ENCODE peak calls at places on chromosomes 5 and 9, in five cellular contexts. B is sigmoid colon, T is substantia nigra, X is fibroblast of lung, W is RWPE1. A is an unnamed sample.

GRCh38 chr5:54844905-54845566 is 140.4 kb downstream of the ESM1 start:
- DNase-seq in X (peak), B (no peak), T (no peak), W (no peak), A (no peak)

GRCh38 chr5:133030343-133031005 is 4.1 kb upstream of the ZCCHC10 start:
- DNase-seq in X (no peak), T (no peak), B (no peak), W (no peak), A (no peak)

GRCh38 chr9:134320195-134320885 is 5.9 kb upstream of the RXRA start:
- DNase-seq in B (peak), T (no peak), W (no peak), X (no peak), A (no peak)

GRCh38 chr9:19788152-19788551 is 685 bp downstream of the SLC24A2 start:
- DNase-seq in T (no peak), B (no peak), W (no peak), X (no peak), A (no peak)

GRCh38 chr9:125521462-125522327 is 185.3 kb downstream of the MAPKAP1 start:
- DNase-seq in W (peak), B (no peak), X (peak), T (no peak), A (peak)

GRCh38 chr9:3909966-3910650 is 384.3 kb upstream of the RFX3 start:
- DNase-seq in T (no peak), X (no peak), W (no peak), B (no peak), A (no peak)

GRCh38 chr5:64165500-64166200 is at the start of gene RNF180:
- DNase-seq in W (peak), T (no peak), B (peak), X (peak), A (no peak)

GRCh38 chr5:125890387-125890955 is 532.7 kb upstream of the GRAMD2B start:
- DNase-seq in X (no peak), B (no peak), T (no peak), W (peak), A (no peak)

GRCh38 chr9:99809586-99810357 is 11.9 kb upstream of the NR4A3 start:
- DNase-seq in T (no peak), B (no peak), X (no peak), W (no peak), A (no peak)

GRCh38 chr9:17082343-17082742 is 52.5 kb upstream of the CNTLN start:
- DNase-seq in X (peak), B (peak), W (no peak), T (no peak), A (no peak)

GRCh38 chr5:139446956-139447779 is 7.8 kb upstream of the DNAJC18 start:
- DNase-seq in T (no peak), B (no peak), X (no peak), W (no peak), A (peak)

GRCh38 chr9:107918749-107919148 is 429.2 kb upstream of the KLF4 start:
- DNase-seq in T (no peak), W (no peak), X (no peak), B (no peak), A (no peak)

GRCh38 chr5:170861855-170862766 is at the start of gene RANBP17:
- DNase-seq in W (peak), T (no peak), X (peak), B (peak), A (no peak)

DNA sequence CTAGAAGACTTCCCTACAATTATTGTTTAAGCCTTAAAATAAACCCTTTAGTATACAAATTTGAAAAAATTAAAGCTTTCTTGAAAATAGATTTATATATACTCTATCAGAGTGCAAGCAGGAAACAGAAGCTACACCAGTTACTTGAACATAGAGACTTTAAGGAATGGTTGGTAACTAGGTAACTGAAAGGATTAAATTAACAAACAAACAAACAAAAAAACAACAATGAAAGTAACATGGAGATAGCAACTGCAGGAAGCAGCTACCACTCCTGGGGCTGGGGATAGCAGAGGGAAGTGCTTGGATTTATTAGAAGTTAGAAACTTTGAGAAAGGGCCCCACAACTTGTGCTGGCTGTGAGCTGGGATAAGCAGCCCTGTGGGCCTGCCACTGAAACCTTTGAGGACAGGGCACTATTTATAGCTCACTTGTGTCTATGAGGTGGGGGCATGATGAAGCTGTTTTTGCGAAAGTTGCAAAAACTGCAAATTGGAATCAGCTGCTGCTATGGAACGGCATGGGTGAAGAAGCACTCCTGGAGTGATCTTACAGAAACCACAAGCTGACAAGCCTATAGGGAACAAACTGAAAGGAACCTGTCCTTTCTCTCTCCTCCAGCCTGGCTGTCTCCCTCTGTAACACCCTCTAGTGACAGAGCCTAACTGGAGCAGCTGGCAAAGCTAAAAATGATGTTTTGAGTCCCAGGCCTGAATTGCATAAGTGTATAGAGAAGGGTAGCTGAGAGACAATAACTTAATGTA is 91.3 kb upstream of the RANBP6 start:
- DNase-seq in T (no peak), X (peak), B (no peak), W (no peak), A (no peak)
- H3K27ac ChIP-seq in T (no peak), X (no peak), B (peak), W (peak), A (peak)

GRCh38 chr5:167857321-167857720 is 434.1 kb upstream of the WWC1 start:
- DNase-seq in X (no peak), B (no peak), T (no peak), W (no peak), A (no peak)
- H3K27ac ChIP-seq in X (no peak), B (no peak), T (no peak), W (no peak), A (no peak)

GRCh38 chr5:87127426-87127825 is 140.3 kb upstream of the RASA1 start:
- DNase-seq in X (peak), W (peak), B (no peak), T (no peak), A (no peak)

GRCh38 chr5:87129051-87129450 is 138.6 kb upstream of the RASA1 start:
- DNase-seq in T (no peak), B (no peak), X (no peak), W (no peak), A (no peak)

GRCh38 chr5:87127956-87128687 is 139.6 kb upstream of the RASA1 start:
- DNase-seq in W (peak), T (no peak), X (no peak), B (no peak), A (no peak)

GRCh38 chr5:87125796-87126195 is 141.9 kb upstream of the RASA1 start:
- DNase-seq in X (no peak), B (no peak), T (no peak), W (no peak), A (no peak)

DNA sequence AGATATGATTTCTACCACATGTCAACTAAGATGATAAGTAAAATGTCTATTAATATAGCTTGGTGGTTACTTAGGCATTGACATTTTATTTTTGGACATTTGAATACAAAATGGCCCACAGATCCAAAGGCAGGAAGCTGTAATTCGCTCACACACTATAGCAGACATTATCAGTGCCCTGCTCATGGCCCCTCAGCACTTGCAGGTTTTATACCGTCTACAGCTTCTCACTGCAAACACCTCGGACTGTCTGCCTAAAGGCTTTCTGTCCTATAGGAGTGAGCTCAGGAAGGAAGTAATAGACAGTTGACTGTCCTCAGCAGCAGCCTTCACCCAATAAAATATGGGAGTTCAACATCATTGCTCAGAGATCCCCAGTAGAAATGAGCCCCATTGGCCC is 140.8 kb upstream of the RASA1 start:
- DNase-seq in W (no peak), B (no peak), X (no peak), T (no peak), A (no peak)
- H3K27ac ChIP-seq in W (no peak), B (no peak), X (no peak), T (no peak), A (peak)

DNA sequence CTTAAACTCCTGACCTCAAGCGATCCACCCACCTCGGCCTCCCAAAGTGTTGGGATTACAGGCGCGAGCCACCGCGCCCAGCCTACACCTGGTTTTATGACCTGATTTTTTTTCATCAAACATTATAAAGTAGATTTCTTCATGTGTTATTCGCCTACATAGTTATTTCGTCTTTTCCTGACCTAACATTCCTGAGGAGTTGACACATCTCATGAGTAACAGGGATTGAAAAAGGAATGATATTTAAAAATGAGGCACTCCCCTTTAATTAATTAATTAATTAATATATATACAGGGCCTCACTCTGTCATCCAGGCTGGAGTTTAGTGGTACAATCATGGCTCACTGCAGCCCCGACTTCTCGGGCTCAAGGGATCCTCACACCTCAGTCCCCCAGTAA is 20.2 kb upstream of the MTMR12 start:
- DNase-seq in X (no peak), B (no peak), W (peak), T (no peak), A (no peak)
- H3K27ac ChIP-seq in X (no peak), B (no peak), W (no peak), T (no peak), A (peak)

DNA sequence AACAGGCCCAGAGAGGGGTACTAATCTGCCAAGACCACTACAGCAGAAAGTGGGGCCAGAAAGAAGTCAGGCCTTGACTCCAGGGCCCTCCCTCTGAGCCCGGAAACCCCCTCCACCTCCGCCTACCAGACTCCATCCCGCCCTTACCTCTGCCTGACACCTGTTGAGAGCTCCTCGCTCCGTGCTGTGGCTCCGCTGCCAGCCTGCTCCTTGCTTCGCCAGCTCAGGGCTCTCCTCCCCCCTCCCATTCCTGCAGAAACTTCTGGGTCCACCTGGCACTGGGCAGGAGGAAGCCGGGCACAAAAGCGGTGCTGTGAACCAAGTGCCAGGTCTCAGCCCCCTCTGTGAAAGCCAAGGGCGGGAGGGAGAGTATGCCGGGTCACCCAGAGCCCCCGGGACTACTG is 6.4 kb upstream of the ST6GALNAC6 start:
- DNase-seq in T (no peak), W (no peak), X (no peak), B (no peak), A (no peak)
- H3K27ac ChIP-seq in T (peak), W (peak), X (no peak), B (peak), A (no peak)

DNA sequence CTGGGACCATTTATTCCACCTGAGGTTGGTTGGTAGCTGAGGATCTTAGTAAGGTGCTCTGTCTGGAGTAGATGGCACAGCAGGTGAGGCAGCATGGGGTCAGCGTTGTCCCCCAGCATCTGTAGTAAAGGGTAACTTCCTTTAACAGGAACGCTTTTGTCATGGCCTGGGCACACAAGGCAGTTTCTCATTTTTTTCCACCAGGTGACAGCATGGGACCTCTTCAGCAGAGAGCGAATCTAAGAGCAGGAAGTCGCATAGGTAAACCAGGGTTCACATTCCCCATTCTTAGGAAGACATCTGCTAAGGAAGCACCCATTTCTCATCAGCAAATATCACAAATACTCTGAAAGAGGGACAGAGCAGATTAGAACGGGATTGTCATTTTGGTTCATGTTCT is 56.5 kb downstream of the GPR107 start:
- DNase-seq in W (no peak), T (no peak), X (no peak), B (no peak), A (no peak)
- H3K27ac ChIP-seq in W (no peak), T (no peak), X (no peak), B (peak), A (no peak)

GRCh38 chr9:70868661-70869652 is 252.5 kb downstream of the TRPM3 start:
- DNase-seq in X (no peak), B (no peak), W (no peak), T (no peak), A (no peak)
- H3K27ac ChIP-seq in X (no peak), B (no peak), W (no peak), T (no peak), A (no peak)

GRCh38 chr9:89167788-89168187 is 10.8 kb downstream of the SHC3 start:
- DNase-seq in X (no peak), W (no peak), T (no peak), B (no peak), A (no peak)

GRCh38 chr9:89171693-89172092 is 6.9 kb downstream of the SHC3 start:
- DNase-seq in B (no peak), X (no peak), T (no peak), W (no peak), A (no peak)

GRCh38 chr9:89171231-89171630 is 7.4 kb downstream of the SHC3 start:
- DNase-seq in W (no peak), B (no peak), T (no peak), X (no peak), A (no peak)

GRCh38 chr9:89166871-89167270 is 11.7 kb downstream of the SHC3 start:
- DNase-seq in T (no peak), W (no peak), X (no peak), B (no peak), A (no peak)

GRCh38 chr9:89168901-89169813 is 9.5 kb downstream of the SHC3 start:
- DNase-seq in X (no peak), T (no peak), W (peak), B (no peak), A (no peak)
- H3K27ac ChIP-seq in X (no peak), T (no peak), W (no peak), B (no peak), A (no peak)

A was measured in epithelial cell of prostate.